ENCODE peak calls at places on chromosomes 12 and 14, in five cellular contexts. P is H1, Z is stomach, A is endothelial cell of umbilical vein, O is upper lobe of left lung. F is an unnamed sample.

GRCh38 chr12:120639771-120640721 is at the start of gene CABP1:
- DNase-seq in P (peak; percentile 87), Z (peak; percentile 58), A (no peak), O (peak; percentile 22), F (no peak)

GRCh38 chr12:122991623-122992275 is 11.3 kb downstream of the ARL6IP4 start:
- DNase-seq in P (no peak), Z (no peak), A (no peak), O (no peak), F (no peak)

GRCh38 chr14:91149462-91149861 is 35.6 kb downstream of the DGLUCY start:
- DNase-seq in P (no peak), Z (peak; percentile 75), A (peak; percentile 91), O (peak; percentile 74), F (no peak)

GRCh38 chr14:89455412-89455811 is 38.4 kb upstream of the FOXN3 start:
- DNase-seq in P (no peak), Z (peak; percentile 79), A (no peak), O (no peak), F (no peak)

GRCh38 chr12:45731376-45731775 is 1.9 kb downstream of the ARID2 start:
- DNase-seq in P (no peak), Z (no peak), A (no peak), O (no peak), F (no peak)

GRCh38 chr14:53990978-53991377 is 34.4 kb upstream of the BMP4 start:
- DNase-seq in P (no peak), Z (no peak), A (no peak), O (no peak), F (no peak)

GRCh38 chr12:42960087-42960527 is 370.6 kb upstream of the PRICKLE1 start:
- DNase-seq in P (no peak), Z (no peak), A (peak; percentile 70), O (no peak), F (no peak)

GRCh38 chr12:26648584-26648983 is 184.4 kb downstream of the ITPR2 start:
- DNase-seq in P (no peak), Z (no peak), A (peak; percentile 90), O (no peak), F (no peak)

GRCh38 chr14:58298880-58299664 is 717 bp downstream of the ARID4A start:
- DNase-seq in P (peak; percentile 67), Z (peak; percentile 30), A (peak; percentile 18), O (peak; percentile 31), F (peak; percentile 42)

GRCh38 chr12:34601689-34602088 is 579.4 kb downstream of the ALG10 start:
- DNase-seq in P (no peak), Z (no peak), A (no peak), O (no peak), F (no peak)

GRCh38 chr12:67434653-67435375 is 165.7 kb downstream of the CAND1 start:
- DNase-seq in P (no peak), Z (no peak), A (no peak), O (no peak), F (no peak)

GRCh38 chr14:94977016-94977415 is 180.3 kb downstream of the DICER1 start:
- DNase-seq in P (no peak), Z (no peak), A (no peak), O (no peak), F (no peak)

GRCh38 chr14:80636071-80636470 is 305.5 kb downstream of the CEP128 start:
- DNase-seq in P (no peak), Z (no peak), A (no peak), O (no peak), F (no peak)

GRCh38 chr12:6936642-6937480 is 6.8 kb upstream of the RNU7-1 start:
- DNase-seq in P (peak; percentile 71), Z (no peak), A (no peak), O (no peak), F (no peak)

GRCh38 chr14:60651051-60651935 is 2.0 kb upstream of the SIX1 start:
- DNase-seq in P (no peak), Z (no peak), A (no peak), O (no peak), F (no peak)

GRCh38 chr14:53553221-53553620 is 400.1 kb upstream of the DDHD1 start:
- DNase-seq in P (no peak), Z (no peak), A (no peak), O (no peak), F (no peak)

GRCh38 chr14:32472512-32473472 is 143.7 kb downstream of the AKAP6 start:
- DNase-seq in P (no peak), Z (no peak), A (peak; percentile 52), O (no peak), F (peak; percentile 36)

GRCh38 chr12:806116-806805 is 53.9 kb downstream of the WNK1 start:
- DNase-seq in P (no peak), Z (no peak), A (peak; percentile 49), O (no peak), F (no peak)

GRCh38 chr14:63710497-63710896 is 17.4 kb downstream of the SGPP1 start:
- DNase-seq in P (no peak), Z (no peak), A (no peak), O (no peak), F (no peak)

GRCh38 chr14:104278214-104278534 is 139.8 kb downstream of the KIF26A start:
- DNase-seq in P (peak; percentile 23), Z (peak; percentile 7), A (no peak), O (no peak), F (no peak)

GRCh38 chr12:4107436-4107878 is 166.1 kb upstream of the CCND2 start:
- DNase-seq in P (peak; percentile 53), Z (no peak), A (peak; percentile 50), O (peak; percentile 56), F (peak; percentile 29)

GRCh38 chr12:47904647-47905312 is at the start of gene VDR:
- DNase-seq in P (peak; percentile 87), Z (peak; percentile 83), A (peak; percentile 61), O (peak; percentile 91), F (peak; percentile 79)

GRCh38 chr12:31783996-31784645 is 55.3 kb upstream of the AMN1 start:
- DNase-seq in P (no peak), Z (no peak), A (no peak), O (no peak), F (no peak)

GRCh38 chr12:121713257-121714155 is 954 bp downstream of the TMEM120B start:
- DNase-seq in P (no peak), Z (no peak), A (no peak), O (no peak), F (no peak)

DNA sequence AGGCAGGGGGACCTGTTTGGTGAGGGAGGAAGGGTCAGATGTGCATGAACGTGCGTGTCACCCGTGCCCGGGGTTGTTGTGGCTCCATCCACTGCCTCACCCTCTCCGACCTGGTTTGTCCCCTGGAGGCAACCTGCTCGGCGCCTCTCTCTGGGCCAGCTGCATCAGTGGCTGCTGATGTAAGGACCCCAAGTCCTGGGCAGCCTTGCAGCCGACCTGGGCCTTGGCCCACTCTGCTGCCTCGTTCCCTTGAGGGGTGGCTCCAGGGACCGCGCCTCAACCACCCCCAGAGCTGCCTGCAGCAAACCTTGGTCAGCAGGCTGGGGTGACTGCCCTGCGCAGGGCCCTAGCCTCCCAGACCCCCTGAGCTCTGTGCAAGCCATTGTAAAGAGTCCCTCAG is 351.7 kb downstream of the TMEM121 start:
- DNase-seq in P (no peak), Z (peak; percentile 8), A (no peak), O (peak; percentile 15), F (no peak)
- H3K4me3 ChIP-seq in P (no peak overlapping the region), Z (no peak overlapping the region), A (no peak overlapping the region), O (no peak overlapping the region), F (no peak overlapping the region)

GRCh38 chr14:67237591-67237990 is 3.6 kb upstream of the PALS1 start:
- DNase-seq in P (no peak), Z (no peak), A (no peak), O (no peak), F (no peak)

GRCh38 chr14:67240978-67241415 is 238 bp upstream of the PALS1 start:
- DNase-seq in P (peak; percentile 93), Z (peak; percentile 98), A (peak; percentile 99), O (peak; percentile 97), F (peak; percentile 95)

GRCh38 chr14:67241416-67242362 is at the start of gene PALS1:
- DNase-seq in P (peak; percentile 86), Z (no peak), A (peak; percentile 85), O (peak; percentile 51), F (no peak)

GRCh38 chr14:67240168-67240932 is 885 bp upstream of the PALS1 start:
- DNase-seq in P (peak; percentile 57), Z (peak; percentile 74), A (no peak), O (peak; percentile 76), F (peak; percentile 67)

GRCh38 chr14:67239582-67239981 is 1.7 kb upstream of the PALS1 start:
- DNase-seq in P (no peak), Z (no peak), A (no peak), O (no peak), F (no peak)
- TF ChIP-seq POLR2A in P (no peak), Z (no peak), A (no peak), O (no peak), F (no peak)

GRCh38 chr14:75250800-75251199 is 27.8 kb upstream of the FOS start:
- DNase-seq in P (no peak), Z (no peak), A (no peak), O (no peak), F (no peak)

GRCh38 chr14:75254901-75255300 is 23.7 kb upstream of the FOS start:
- DNase-seq in P (no peak), Z (no peak), A (no peak), O (no peak), F (peak; percentile 55)

GRCh38 chr14:75257241-75257640 is 21.4 kb upstream of the FOS start:
- DNase-seq in P (no peak), Z (no peak), A (peak; percentile 72), O (no peak), F (no peak)

GRCh38 chr14:75252254-75252837 is 26.3 kb upstream of the FOS start:
- DNase-seq in P (no peak), Z (peak; percentile 62), A (peak; percentile 43), O (no peak), F (no peak)

DNA sequence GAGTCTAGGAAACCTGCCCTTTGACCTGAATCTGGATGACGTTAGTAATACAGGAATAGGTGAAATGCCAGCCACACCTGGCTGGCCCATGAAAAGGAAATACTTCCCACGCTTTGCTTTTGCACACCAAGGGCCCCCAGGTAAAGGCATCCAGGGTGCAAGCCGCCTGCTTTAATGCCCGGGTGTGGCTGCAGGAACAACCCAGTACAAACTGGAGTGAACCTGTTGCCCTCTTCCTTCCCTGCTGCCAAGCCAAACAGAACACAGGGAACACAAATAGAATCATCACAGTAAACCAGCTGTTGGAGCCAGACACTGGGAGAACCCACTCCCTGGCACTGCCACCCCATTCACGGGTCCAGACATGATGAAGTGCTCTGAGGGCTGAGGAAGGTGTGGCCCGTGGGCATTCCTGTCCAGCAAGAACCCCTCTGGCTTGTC is 24.2 kb upstream of the FOS start:
- DNase-seq in P (no peak), Z (peak; percentile 77), A (no peak), O (no peak), F (peak; percentile 81)
- H3K4me1 ChIP-seq in P (peaks cover 6% of the 10 kb centered on the region), Z (peaks cover 37% of the 10 kb centered on the region), A (peaks cover 32% of the 10 kb centered on the region), O (peaks cover 23% of the 10 kb centered on the region), F (peaks cover 6% of the 10 kb centered on the region)

GRCh38 chr12:55706840-55707671 is 648 bp downstream of the ITGA7 start:
- DNase-seq in P (peak; percentile 81), Z (no peak), A (no peak), O (no peak), F (no peak)

GRCh38 chr12:55703976-55704761 is 3.5 kb downstream of the ITGA7 start:
- DNase-seq in P (no peak), Z (no peak), A (no peak), O (no peak), F (no peak)

GRCh38 chr12:55705802-55706402 is 1.8 kb downstream of the ITGA7 start:
- DNase-seq in P (peak; percentile 72), Z (no peak), A (no peak), O (no peak), F (no peak)

GRCh38 chr12:55703288-55703687 is 4.4 kb downstream of the ITGA7 start:
- DNase-seq in P (no peak), Z (peak; percentile 37), A (no peak), O (no peak), F (no peak)

GRCh38 chr12:55704824-55705780 is 2.6 kb downstream of the ITGA7 start:
- DNase-seq in P (no peak), Z (no peak), A (no peak), O (no peak), F (no peak)
- H3K4me3 ChIP-seq in P (no peak overlapping the region), Z (peak overlapping the region; percentile 78), A (no peak overlapping the region), O (no peak overlapping the region), F (peak overlapping the region; percentile 49)